ENCODE peak calls at places on chromosome 12, in eight cellular contexts. A, D, G, J, T, W, F and S are unnamed samples.

GRCh38 chr12:510071-510825 is 50.5 kb downstream of the B4GALNT3 start:
- DNase-seq in G (no peak), D (no peak), W (peak; percentile 53), T (no peak), A (no peak), F (no peak), J (no peak), S (no peak)

GRCh38 chr12:100826323-100826722 is 31.7 kb downstream of the ANO4 start:
- DNase-seq in J (peak; percentile 70), A (peak; percentile 14), F (peak; percentile 31), W (peak; percentile 25), T (peak; percentile 58), D (no peak), G (peak; percentile 32), S (no peak)

GRCh38 chr12:95802482-95803264 is 12.1 kb upstream of the NTN4 start:
- DNase-seq in D (no peak), J (no peak), A (no peak), G (no peak), F (no peak), T (peak; percentile 93), W (peak; percentile 56), S (no peak)

GRCh38 chr12:80954857-80955520 is 17.3 kb upstream of the LIN7A start:
- DNase-seq in A (no peak), J (no peak), G (no peak), T (no peak), W (no peak), F (no peak), D (no peak), S (no peak)

GRCh38 chr12:131327521-131328488 is 374.1 kb downstream of the ADGRD1 start:
- DNase-seq in W (no peak), G (no peak), A (no peak), F (no peak), D (peak; percentile 69), J (no peak), T (no peak), S (no peak)

GRCh38 chr12:123726244-123726643 is 14.1 kb downstream of the ATP6V0A2 start:
- DNase-seq in W (no peak), J (no peak), T (no peak), A (no peak), G (no peak), D (no peak), F (no peak), S (no peak)

GRCh38 chr12:116784238-116784612 is 46.1 kb downstream of the RNFT2 start:
- DNase-seq in J (no peak), W (no peak), T (no peak), F (peak; percentile 67), D (no peak), A (no peak), G (no peak), S (no peak)

GRCh38 chr12:42846782-42847181 is 257.2 kb upstream of the PRICKLE1 start:
- DNase-seq in D (no peak), J (no peak), W (no peak), F (no peak), G (no peak), T (peak; percentile 26), A (no peak), S (no peak)

GRCh38 chr12:109943811-109944210 is 43.7 kb downstream of the TCHP start:
- DNase-seq in T (peak; percentile 33), A (no peak), J (no peak), G (no peak), W (no peak), F (no peak), D (no peak), S (no peak)

DNA sequence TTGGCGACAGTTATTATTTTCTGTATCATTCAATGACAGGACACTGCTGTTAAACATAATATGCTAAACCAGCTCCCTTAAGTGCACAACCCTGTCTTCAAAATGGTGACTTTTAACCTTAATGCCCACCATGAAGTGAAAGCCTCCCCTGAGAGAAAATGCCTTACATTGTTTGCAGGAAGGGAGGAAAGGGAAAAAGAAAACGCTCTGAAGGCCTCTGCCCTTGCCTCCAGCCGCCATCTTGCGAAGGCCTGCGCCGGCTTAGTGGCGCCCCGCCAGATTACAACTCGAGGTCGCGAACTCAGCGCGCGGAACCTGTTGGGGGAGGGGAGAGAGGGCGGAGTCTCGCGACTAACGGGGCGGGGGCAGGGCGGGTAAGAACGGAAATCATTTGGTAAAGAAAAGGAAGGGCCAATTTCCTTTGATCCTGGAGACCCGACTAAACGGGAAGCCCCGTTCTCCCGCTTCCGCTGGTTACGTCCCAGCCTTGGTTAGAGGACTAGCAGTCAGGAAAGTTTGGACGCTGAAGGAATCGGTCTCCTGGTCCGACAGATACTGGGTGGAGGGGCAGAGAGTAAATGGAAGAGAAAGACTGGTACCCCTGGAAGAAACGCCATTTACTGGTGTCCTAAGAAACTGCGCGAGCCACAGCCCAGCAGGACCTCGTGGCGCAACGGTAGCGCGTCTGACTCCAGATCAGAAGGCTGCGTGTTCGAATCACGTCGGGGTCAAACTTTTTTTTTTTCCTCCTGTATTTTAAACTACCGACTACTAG is 11.6 kb upstream of the TMPO start:
- DNase-seq in J (peak; percentile 98), G (peak; percentile 93), D (peak; percentile 96), A (peak; percentile 92), F (peak; percentile 85), W (peak; percentile 95), T (peak; percentile 89), S (peak; percentile 78)
- TF ChIP-seq POLR2A in J (peak; percentile 34), G (peak; percentile 48), D (no peak), A (peak; percentile 33), F (peak; percentile 81), W (peak; percentile 70), T (no peak), S (no peak)

GRCh38 chr12:104546575-104546974 is 89.8 kb downstream of the CHST11 start:
- DNase-seq in W (no peak), G (no peak), A (no peak), D (no peak), J (no peak), F (no peak), T (no peak), S (no peak)
- H3K27ac ChIP-seq in W (no peak overlapping the region), G (no peak overlapping the region), A (no peak overlapping the region), D (no peak overlapping the region), J (no peak overlapping the region), F (no peak overlapping the region), T (no peak overlapping the region), S (no peak overlapping the region)

DNA sequence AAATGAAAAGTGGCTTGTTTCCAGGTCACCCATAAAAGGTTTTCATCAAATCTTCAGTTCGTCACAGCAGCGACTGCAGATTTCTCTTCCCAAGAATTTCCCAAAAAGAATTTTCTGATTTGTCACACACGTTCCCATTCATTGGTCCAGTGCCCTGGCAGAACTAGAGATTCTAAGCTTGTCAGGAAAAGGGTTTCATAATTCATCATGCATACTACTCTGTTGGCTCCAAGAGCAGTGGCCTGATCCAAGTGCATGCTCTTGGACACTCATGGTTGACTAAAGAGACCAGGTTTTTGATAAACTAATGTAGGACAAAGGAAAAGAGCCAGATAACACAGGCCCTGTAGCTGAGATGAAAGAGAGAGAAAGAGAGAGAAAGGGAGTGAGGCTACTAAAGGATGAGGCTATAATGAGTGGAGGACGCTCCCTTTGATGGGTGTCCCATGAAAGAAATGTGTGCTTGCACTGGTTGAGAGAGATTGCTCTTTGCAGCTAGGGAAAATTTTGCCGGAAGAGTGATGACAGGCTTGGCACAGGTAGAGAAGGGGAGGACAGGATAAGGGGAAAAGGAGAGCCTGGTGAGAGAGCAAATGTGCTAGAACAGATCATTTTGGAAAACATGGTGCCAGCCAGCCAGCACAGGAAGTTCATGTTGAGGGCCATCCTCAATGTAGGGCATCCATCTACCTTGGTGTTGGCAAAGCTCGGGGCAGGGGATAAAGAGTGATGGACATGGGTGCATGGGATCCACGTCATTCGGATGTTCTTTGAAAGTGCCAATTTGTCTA is 248.7 kb downstream of the BTG1 start:
- DNase-seq in T (no peak), G (peak; percentile 15), F (no peak), W (no peak), J (no peak), D (no peak), A (peak; percentile 49), S (no peak)
- TF ChIP-seq POLR2A in T (no peak), G (no peak), F (no peak), W (no peak), J (no peak), D (no peak), A (no peak), S (no peak)

GRCh38 chr12:6935221-6935550 is 7.4 kb downstream of the ATN1 start:
- DNase-seq in D (no peak), F (no peak), A (no peak), G (no peak), W (no peak), J (no peak), T (no peak), S (no peak)

GRCh38 chr12:6935551-6936377 is 7.9 kb upstream of the RNU7-1 start:
- DNase-seq in F (no peak), G (no peak), D (no peak), T (no peak), A (no peak), W (no peak), J (no peak), S (no peak)

GRCh38 chr12:6937481-6938352 is 5.9 kb upstream of the RNU7-1 start:
- DNase-seq in F (peak; percentile 61), D (peak; percentile 96), A (peak; percentile 93), G (peak; percentile 78), W (peak; percentile 95), T (peak; percentile 92), J (peak; percentile 94), S (peak; percentile 67)

GRCh38 chr12:6936642-6937480 is 6.8 kb upstream of the RNU7-1 start:
- DNase-seq in A (no peak), T (no peak), D (peak; percentile 33), W (no peak), J (peak; percentile 76), G (no peak), F (no peak), S (no peak)

GRCh38 chr12:6936378-6936638 is 7.3 kb upstream of the RNU7-1 start:
- DNase-seq in D (no peak), G (no peak), A (no peak), T (no peak), F (no peak), J (no peak), W (no peak), S (no peak)
- H3K27ac ChIP-seq in D (peak overlapping the region; percentile 92), G (no peak overlapping the region), A (peak overlapping the region; percentile 97), T (no peak overlapping the region), F (no peak overlapping the region), J (no peak overlapping the region), W (peak overlapping the region; percentile 83), S (peak overlapping the region; percentile 93)